ENCODE peak calls at places on chromosomes 7 and 10, in seven cellular contexts. N, G, U, R, I, E and F are unnamed samples.
A peak's percentile ranks its signal among the peaks of the same experiment; 100 is the strongest.

GRCh38 chr7:988963-989529 is 6.1 kb downstream of the CYP2W1 start:
- DNase-seq in R (no peak), U (no peak), I (no peak), E (no peak), G (no peak), N (no peak), F (no peak)

GRCh38 chr7:27453702-27454405 is 208.8 kb downstream of the HIBADH start:
- DNase-seq in I (no peak), U (no peak), E (peak; percentile 64), G (no peak), N (no peak), R (no peak), F (no peak)

GRCh38 chr7:70178787-70179186 is 580.5 kb downstream of the AUTS2 start:
- DNase-seq in E (peak; percentile 28), G (no peak), R (peak; percentile 58), U (peak; percentile 10), I (peak; percentile 6), N (no peak), F (peak; percentile 87)

GRCh38 chr7:75565129-75565528 is 73.0 kb downstream of the SPDYE5 start:
- DNase-seq in E (no peak), I (peak; percentile 96), G (peak; percentile 25), U (peak; percentile 28), N (no peak), R (peak; percentile 15), F (peak; percentile 96)

GRCh38 chr10:44725404-44725803 is 185.7 kb upstream of the TMEM72 start:
- DNase-seq in U (no peak), R (no peak), E (peak; percentile 85), G (no peak), I (no peak), N (peak; percentile 24), F (no peak)

GRCh38 chr10:110311357-110311949 is 6.7 kb upstream of the SMNDC1 start:
- DNase-seq in E (peak; percentile 68), I (peak; percentile 76), R (peak; percentile 79), G (peak; percentile 65), N (peak; percentile 77), U (peak; percentile 57), F (peak; percentile 72)

GRCh38 chr10:75137533-75138438 is 26.3 kb downstream of the SAMD8 start:
- DNase-seq in E (peak; percentile 50), I (peak; percentile 88), R (peak; percentile 16), U (no peak), N (no peak), G (peak; percentile 24), F (peak; percentile 63)

GRCh38 chr10:21468086-21468485 is 57.4 kb downstream of the SKIDA1 start:
- DNase-seq in I (no peak), U (no peak), E (no peak), N (no peak), R (no peak), G (no peak), F (no peak)

GRCh38 chr10:129888784-129889616 is 75.1 kb downstream of the EBF3 start:
- DNase-seq in I (peak; percentile 16), U (peak; percentile 39), N (peak; percentile 47), E (peak; percentile 70), G (no peak), R (peak; percentile 42), F (no peak)

GRCh38 chr10:133608855-133609254 is 17.7 kb downstream of the FRG2B start:
- DNase-seq in U (no peak), N (peak; percentile 53), I (peak; percentile 60), R (peak; percentile 25), E (peak; percentile 54), G (no peak), F (peak; percentile 3)

DNA sequence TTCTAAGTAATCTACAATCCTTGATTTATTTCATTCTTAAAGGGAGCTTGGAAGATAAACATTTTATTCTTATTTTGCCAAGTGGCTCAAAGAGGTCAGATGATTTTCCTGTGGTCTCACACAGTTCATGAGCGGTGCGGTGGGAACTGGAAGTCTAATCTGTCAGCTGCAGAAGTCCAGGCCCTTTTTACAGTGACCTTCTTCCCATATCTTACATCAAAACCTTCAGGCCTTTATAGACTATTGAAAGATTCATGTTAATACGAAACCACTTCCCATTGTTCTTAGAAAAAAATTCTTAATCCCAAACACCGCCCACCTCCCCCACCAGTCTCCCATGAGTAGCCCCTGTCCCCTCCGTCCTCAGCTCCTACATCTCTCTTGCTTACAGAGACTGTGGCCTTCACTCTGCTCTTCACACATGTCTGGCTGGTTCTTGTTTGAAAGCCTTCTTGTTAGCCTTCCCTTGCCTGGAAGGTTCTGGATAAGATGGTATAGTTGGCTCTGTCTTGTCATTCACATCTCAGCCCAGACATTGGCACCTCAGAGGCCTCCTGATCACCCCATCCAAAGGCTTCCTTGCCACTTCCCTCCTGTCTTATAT is 61.5 kb downstream of the ITGA8 start:
- DNase-seq in G (no peak), N (no peak), U (no peak), E (no peak), I (no peak), R (no peak), F (no peak)
- H3K4me3 ChIP-seq in G (no peak overlapping the region), N (no peak overlapping the region), U (no peak overlapping the region), E (no peak overlapping the region), I (no peak overlapping the region), R (no peak overlapping the region), F (no peak overlapping the region)

DNA sequence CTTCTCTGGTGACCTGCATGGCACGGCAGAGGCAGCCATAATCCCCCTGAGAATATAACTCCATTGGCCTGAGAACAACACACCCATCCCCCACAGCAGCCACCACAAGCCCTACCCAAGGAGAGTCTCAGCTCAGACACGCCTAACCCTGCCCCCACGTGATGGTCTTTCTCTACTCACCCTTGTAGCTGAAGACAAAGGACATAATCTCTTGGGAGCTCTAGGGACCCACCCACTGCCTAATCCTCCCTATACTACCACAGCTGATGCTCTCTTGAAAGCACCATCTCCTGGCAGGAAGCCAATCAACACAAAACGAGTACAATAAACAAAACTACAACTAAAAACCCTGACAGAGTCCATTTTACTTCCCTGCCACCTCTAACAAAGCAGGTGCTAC is 30.7 kb upstream of the HPSE2 start:
- DNase-seq in G (no peak), N (peak; percentile 65), E (no peak), I (no peak), U (no peak), R (no peak), F (no peak)
- TF ChIP-seq CTCF in G (no peak), N (no peak), E (no peak), I (no peak), U (no peak), R (no peak), F (no peak)

GRCh38 chr10:23001901-23002516 is 74.2 kb downstream of the ARMC3 start:
- DNase-seq in I (no peak), N (no peak), U (no peak), G (no peak), E (no peak), R (no peak), F (no peak)
- H3K4me3 ChIP-seq in I (no peak overlapping the region), N (no peak overlapping the region), U (no peak overlapping the region), G (no peak overlapping the region), E (no peak overlapping the region), R (no peak overlapping the region), F (no peak overlapping the region)

GRCh38 chr7:33716581-33717477 is 188.5 kb upstream of the BMPER start:
- DNase-seq in E (peak; percentile 38), U (no peak), G (peak; percentile 17), R (peak; percentile 68), I (peak; percentile 78), N (peak; percentile 27), F (peak; percentile 76)
- TF ChIP-seq CTCF in E (peak; percentile 63), U (peak; percentile 40), G (peak; percentile 73), R (peak; percentile 93), I (peak; percentile 85), N (peak; percentile 77), F (peak; percentile 77)

GRCh38 chr7:157684157-157684595 is 347.4 kb downstream of the DNAJB6 start:
- DNase-seq in U (no peak), R (no peak), G (no peak), E (no peak), I (no peak), N (no peak), F (no peak)

GRCh38 chr7:157687158-157687557 is 350.4 kb downstream of the DNAJB6 start:
- DNase-seq in G (no peak), N (no peak), R (no peak), U (no peak), I (peak; percentile 11), E (no peak), F (no peak)

GRCh38 chr7:157684596-157685429 is 348.0 kb downstream of the DNAJB6 start:
- DNase-seq in G (no peak), E (no peak), N (no peak), I (no peak), U (no peak), R (no peak), F (no peak)

GRCh38 chr7:157686285-157686894 is 349.6 kb downstream of the DNAJB6 start:
- DNase-seq in R (no peak), U (no peak), I (no peak), E (no peak), G (no peak), N (no peak), F (no peak)

DNA sequence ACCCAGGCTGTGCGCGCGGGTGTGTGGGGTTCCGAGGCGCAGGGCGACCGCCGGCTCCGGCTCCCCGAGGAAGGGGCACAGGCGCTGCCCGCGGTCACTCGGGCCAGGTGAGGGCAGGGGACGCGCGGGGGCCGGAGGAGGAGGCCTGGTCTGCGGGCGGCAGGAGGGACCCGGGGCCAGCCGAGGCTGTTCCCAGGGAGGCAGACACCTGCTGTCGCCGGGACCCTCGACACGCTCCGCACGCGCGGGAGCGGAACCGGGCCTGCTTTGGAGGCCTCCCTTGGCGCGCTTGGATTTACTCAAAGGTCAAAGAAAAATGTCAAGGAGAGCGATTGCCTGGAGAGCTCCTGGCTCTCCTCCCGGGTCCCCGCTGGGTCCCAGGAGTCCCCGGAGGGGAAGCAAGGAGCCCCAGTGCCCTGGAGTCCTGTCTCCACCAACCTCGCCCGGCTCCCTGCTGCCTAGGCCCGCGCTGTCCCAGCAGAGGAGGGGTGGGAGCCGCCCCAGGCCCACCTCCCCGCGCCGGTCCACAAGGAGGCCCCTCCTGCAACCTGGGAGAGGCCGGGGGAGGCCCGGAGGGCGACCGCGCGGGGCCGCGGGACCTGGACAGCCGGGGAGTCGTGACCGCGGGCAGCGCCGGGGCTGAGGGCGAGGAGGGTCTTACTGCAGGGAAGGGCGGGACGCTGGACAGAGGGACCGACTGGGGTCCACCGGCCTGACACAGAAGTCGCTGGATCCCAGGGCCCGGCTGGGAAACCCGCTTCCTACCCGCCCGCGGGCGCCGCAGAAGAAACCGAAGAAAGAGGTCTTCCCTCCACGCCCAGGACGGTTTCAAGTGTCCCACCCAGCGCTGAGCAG is 348.9 kb downstream of the DNAJB6 start:
- DNase-seq in U (no peak), R (no peak), E (no peak), G (no peak), I (no peak), N (no peak), F (no peak)
- H3K4me3 ChIP-seq in U (no peak overlapping the region), R (no peak overlapping the region), E (no peak overlapping the region), G (no peak overlapping the region), I (no peak overlapping the region), N (no peak overlapping the region), F (no peak overlapping the region)

DNA sequence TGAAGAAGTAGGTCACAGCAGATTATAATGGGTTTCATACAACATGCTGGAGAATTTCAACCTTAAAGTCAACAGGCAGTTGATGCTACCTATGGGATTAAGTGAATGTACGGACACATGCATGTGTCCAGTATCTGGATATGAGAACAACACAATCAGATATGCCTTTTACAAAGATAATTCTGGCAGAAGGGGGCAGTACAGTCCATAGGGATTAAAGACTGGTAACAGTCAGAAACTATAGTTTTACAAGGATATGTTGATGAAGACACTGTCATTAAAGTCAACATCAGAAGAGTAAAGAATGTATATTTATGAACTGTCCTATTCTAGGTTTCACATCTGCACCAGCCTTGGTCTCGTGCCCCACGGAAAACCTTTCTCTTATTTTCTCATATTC is 41.5 kb downstream of the ANKMY2 start:
- DNase-seq in R (peak; percentile 20), G (no peak), I (peak; percentile 48), E (peak; percentile 39), U (no peak), N (no peak), F (peak; percentile 30)
- TF ChIP-seq CTCF in R (peak; percentile 23), G (peak; percentile 21), I (peak; percentile 52), E (no peak), U (no peak), N (peak; percentile 53), F (peak; percentile 16)

GRCh38 chr7:122316467-122317394 is 12.2 kb upstream of the FEZF1 start:
- DNase-seq in I (no peak), R (no peak), N (no peak), E (no peak), U (peak; percentile 24), G (no peak), F (no peak)
- H3K4me3 ChIP-seq in I (no peak overlapping the region), R (no peak overlapping the region), N (no peak overlapping the region), E (no peak overlapping the region), U (no peak overlapping the region), G (no peak overlapping the region), F (no peak overlapping the region)